ENCODE peak calls at places on chromosomes 2 and 18, in five cellular contexts. T is glutamatergic neuron, C is psoas muscle, X is kidney, N is A673. Y is an unnamed sample.

GRCh38 chr2:207693641-207694249 is 17.7 kb upstream of the CCNYL1 start:
- DNase-seq in X (no peak), N (no peak), T (no peak), C (no peak), Y (no peak)

GRCh38 chr2:203484266-203485112 is 50.6 kb downstream of the RAPH1 start:
- DNase-seq in C (no peak), X (no peak), T (no peak), N (peak), Y (no peak)

GRCh38 chr2:185638771-185639170 is 99.8 kb upstream of the FSIP2 start:
- DNase-seq in C (no peak), X (no peak), T (no peak), N (no peak), Y (no peak)

GRCh38 chr18:75066223-75066622 is 142.7 kb downstream of the PTGR3 start:
- DNase-seq in T (no peak), X (no peak), C (no peak), N (no peak), Y (no peak)

GRCh38 chr2:132400169-132400900 is 16.3 kb upstream of the GPR39 start:
- DNase-seq in C (no peak), X (no peak), T (no peak), N (peak), Y (no peak)

GRCh38 chr2:237148624-237149023 is 62.9 kb downstream of the COPS8 start:
- DNase-seq in C (no peak), X (no peak), N (no peak), T (no peak), Y (no peak)

GRCh38 chr2:230893881-230894781 is 29.4 kb downstream of the ITM2C start:
- DNase-seq in C (no peak), T (no peak), N (no peak), X (peak), Y (no peak)

GRCh38 chr2:101446869-101447268 is 28.0 kb downstream of the RFX8 start:
- DNase-seq in T (no peak), C (no peak), N (no peak), X (no peak), Y (no peak)

GRCh38 chr18:23143059-23143831 is 8.0 kb downstream of the CABLES1 start:
- DNase-seq in T (no peak), N (no peak), X (no peak), C (peak), Y (no peak)

GRCh38 chr2:88053301-88053700 is 2.3 kb downstream of the KRCC1 start:
- DNase-seq in C (no peak), T (no peak), N (peak), X (no peak), Y (no peak)

GRCh38 chr2:121455438-121455837 is 75.2 kb upstream of the RNU4ATAC start:
- DNase-seq in C (no peak), T (no peak), N (no peak), X (no peak), Y (no peak)

GRCh38 chr2:178448968-178449661 is 1.9 kb downstream of the PRKRA start:
- DNase-seq in C (no peak), X (no peak), N (no peak), T (no peak), Y (no peak)

GRCh38 chr2:168585700-168586099 is 129.6 kb downstream of the CERS6 start:
- DNase-seq in T (no peak), C (no peak), X (no peak), N (no peak), Y (no peak)

GRCh38 chr2:42089340-42089925 is 41.6 kb downstream of the PKDCC start:
- DNase-seq in C (peak), T (peak), X (peak), N (peak), Y (peak)

GRCh38 chr2:71846669-71847291 is 300.9 kb downstream of the CYP26B1 start:
- DNase-seq in T (no peak), C (no peak), N (no peak), X (no peak), Y (no peak)

GRCh38 chr2:64371727-64372126 is 82.2 kb upstream of the LGALSL start:
- DNase-seq in X (no peak), C (no peak), T (no peak), N (no peak), Y (no peak)

GRCh38 chr2:216362730-216363129 is 9.6 kb downstream of the MARCHF4 start:
- DNase-seq in C (no peak), N (peak), X (no peak), T (no peak), Y (no peak)

GRCh38 chr2:86274918-86275275 is 62.5 kb downstream of the REEP1 start:
- DNase-seq in C (no peak), X (no peak), N (no peak), T (peak), Y (no peak)

GRCh38 chr18:48080546-48080945 is 150.1 kb upstream of the SMAD2 start:
- DNase-seq in T (no peak), X (no peak), C (no peak), N (no peak), Y (no peak)

GRCh38 chr18:46335551-46336059 is 231.4 kb downstream of the HAUS1 start:
- DNase-seq in N (peak), T (peak), X (no peak), C (no peak), Y (peak)

GRCh38 chr2:196391149-196391479 is 219.7 kb upstream of the STK17B start:
- DNase-seq in C (no peak), T (no peak), X (no peak), N (no peak), Y (no peak)

GRCh38 chr2:221482581-221483140 is 89.4 kb downstream of the EPHA4 start:
- DNase-seq in N (no peak), C (no peak), X (no peak), T (no peak), Y (no peak)

GRCh38 chr2:105134076-105134475 is 96.2 kb downstream of the MRPS9 start:
- DNase-seq in X (no peak), T (no peak), N (peak), C (no peak), Y (no peak)

GRCh38 chr2:241340621-241341163 is 15.4 kb upstream of the FARP2 start:
- DNase-seq in C (no peak), X (no peak), T (no peak), N (no peak), Y (no peak)

GRCh38 chr2:48754874-48755273 is 650 bp downstream of the LHCGR start:
- DNase-seq in X (no peak), T (no peak), C (peak), N (no peak), Y (no peak)

GRCh38 chr18:777021-777420 is 35.0 kb downstream of the YES1 start:
- DNase-seq in X (no peak), C (no peak), T (no peak), N (no peak), Y (no peak)

GRCh38 chr2:65415091-65415490 is 17.3 kb downstream of the SPRED2 start:
- DNase-seq in T (no peak), N (no peak), X (no peak), C (no peak), Y (no peak)

GRCh38 chr2:29196792-29197788 is 81.9 kb downstream of the CLIP4 start:
- DNase-seq in N (peak), T (peak), C (peak), X (no peak), Y (peak)

GRCh38 chr2:105344704-105345345 is 7.5 kb downstream of the C2orf49 start:
- DNase-seq in T (no peak), X (no peak), C (no peak), N (peak), Y (no peak)

DNA sequence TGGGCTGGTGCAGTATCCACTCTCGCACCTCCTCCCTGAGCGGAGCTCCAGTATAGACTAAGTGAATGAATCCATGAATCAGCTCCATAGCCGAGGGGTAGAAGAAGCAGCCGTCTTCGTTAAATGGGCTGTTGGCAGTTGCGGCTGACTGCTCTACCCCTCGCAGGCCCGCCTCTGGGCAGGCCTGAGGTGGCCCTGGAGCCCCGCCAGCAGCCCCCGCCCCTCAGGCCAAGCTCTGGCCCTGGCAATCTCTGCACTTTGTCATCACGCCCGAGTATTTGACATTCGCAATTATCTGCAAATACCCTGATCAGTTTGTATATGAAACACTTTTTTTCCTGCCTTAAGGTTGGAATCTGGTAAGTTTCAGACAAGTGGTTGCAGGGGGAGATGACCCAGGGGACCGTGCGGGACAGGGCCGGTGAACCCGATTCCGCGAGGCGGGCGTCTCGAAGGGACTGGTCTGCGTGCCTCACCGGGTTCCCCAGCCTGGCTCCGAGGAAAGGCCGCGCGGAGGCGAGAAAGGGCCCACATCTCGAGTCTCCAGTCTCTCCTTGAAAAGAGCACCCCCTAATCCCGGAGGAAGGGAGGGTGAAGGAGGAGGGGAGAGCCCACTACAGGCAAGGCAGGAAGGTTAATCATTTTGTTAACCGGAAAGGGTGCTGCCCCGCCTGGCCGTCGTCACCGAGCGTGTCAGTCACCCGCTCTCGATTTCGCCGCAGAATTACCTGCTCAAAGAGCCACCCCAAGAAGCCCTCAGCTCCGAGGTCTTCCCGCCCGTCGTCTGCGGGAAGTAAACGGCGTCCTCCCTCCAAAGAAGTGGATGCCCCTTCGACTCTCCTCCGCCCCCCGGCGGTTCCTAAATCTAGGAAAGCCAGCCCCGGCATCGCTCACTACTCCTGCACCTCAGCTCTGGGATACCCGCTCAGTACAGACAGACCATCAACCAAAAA is 11.1 kb upstream of the SATB2 start:
- DNase-seq in C (no peak), N (no peak), X (peak), T (peak), Y (peak)
- TF ChIP-seq CTCF in C (no peak), N (no peak), X (no peak), T (no peak), Y (no peak)

DNA sequence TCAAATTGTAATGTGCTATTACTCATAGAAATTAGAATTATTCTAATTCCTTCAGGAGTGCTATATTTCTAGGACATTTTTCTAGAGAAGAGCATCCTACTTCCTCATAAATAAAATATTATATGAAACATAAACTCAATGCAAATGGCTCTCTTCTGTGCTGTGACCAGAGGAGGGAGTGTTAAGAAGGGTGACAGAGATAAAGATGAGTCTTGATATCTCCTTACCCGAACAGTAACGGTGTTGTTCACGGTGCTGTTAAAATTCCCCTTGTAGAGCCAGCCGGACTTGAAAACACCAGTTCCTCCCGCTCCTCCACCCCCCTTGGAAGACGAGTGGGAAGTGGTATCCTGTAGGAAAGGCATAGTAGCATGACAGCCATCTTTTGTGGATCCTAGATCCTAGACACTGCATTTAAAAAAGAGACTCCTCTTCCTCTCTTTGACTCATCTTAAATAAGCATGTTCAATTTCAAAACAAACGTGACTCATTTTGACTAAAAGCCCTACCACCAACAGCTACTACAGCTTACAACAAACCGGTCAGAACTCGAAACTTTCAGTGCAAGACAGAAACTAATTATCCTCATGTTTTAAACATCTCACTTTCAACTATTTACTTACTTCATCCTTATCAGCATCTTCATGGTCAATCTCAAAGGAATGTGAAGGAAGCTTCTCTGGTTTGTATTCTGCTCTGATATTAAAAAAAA is 156.3 kb downstream of the DOCK10 start:
- DNase-seq in X (no peak), N (peak), T (no peak), C (no peak), Y (no peak)
- TF ChIP-seq CTCF in X (no peak), N (no peak), T (no peak), C (no peak), Y (no peak)

GRCh38 chr2:55311444-55311870 is 42.4 kb upstream of the MTIF2 start:
- DNase-seq in N (peak), C (no peak), T (no peak), X (no peak), Y (no peak)
- TF ChIP-seq CTCF in N (no peak), C (peak), T (peak), X (no peak), Y (no peak)

DNA sequence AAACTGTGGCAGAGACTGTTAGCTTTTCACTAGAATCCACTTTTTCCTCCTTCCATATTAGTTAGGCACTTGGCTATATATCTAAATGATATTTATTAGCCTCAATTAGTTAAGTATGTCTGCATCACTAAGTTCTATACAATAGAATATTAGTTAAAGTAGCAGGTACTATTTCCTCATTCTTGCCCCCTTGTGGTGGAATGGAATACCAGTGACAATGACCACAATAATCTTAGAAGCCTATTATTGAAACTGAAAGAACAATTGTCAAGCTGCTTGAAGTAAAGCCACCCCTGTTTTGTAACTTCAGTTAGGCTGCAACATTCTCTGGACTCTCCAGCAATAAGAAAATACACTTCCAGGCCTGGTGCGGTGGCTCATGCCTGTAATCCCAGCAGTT is 476.3 kb upstream of the VWC2L start:
- DNase-seq in X (no peak), C (no peak), N (peak), T (no peak), Y (no peak)
- TF ChIP-seq CTCF in X (peak), C (no peak), N (peak), T (peak), Y (peak)

GRCh38 chr2:110875384-110875725 is 143.0 kb downstream of the ACOXL start:
- DNase-seq in X (no peak), T (no peak), N (no peak), C (no peak), Y (no peak)

GRCh38 chr2:110877031-110877827 is 144.9 kb downstream of the ACOXL start:
- DNase-seq in X (no peak), T (no peak), N (no peak), C (no peak), Y (no peak)

GRCh38 chr2:110878150-110878549 is 145.8 kb downstream of the ACOXL start:
- DNase-seq in X (no peak), T (no peak), N (no peak), C (no peak), Y (no peak)

GRCh38 chr2:110874565-110875383 is 142.4 kb downstream of the ACOXL start:
- DNase-seq in T (no peak), N (no peak), C (no peak), X (no peak), Y (no peak)

GRCh38 chr2:110876167-110876999 is 144.0 kb downstream of the ACOXL start:
- DNase-seq in N (no peak), T (no peak), C (no peak), X (no peak), Y (no peak)
- TF ChIP-seq CTCF in N (peak), T (peak), C (no peak), X (no peak), Y (peak)